ENCODE peak calls at places on chromosomes 7 and 10, in six cellular contexts. U is uterus, X is WERI-Rb-1, A is tibial artery, I is vagina, G is colonic mucosa. T is an unnamed sample.

GRCh38 chr10:125087191-125087896 is 73.0 kb downstream of the CTBP2 start:
- DNase-seq in A (no peak), U (no peak), I (no peak), G (no peak), X (no peak), T (no peak)

GRCh38 chr7:94183289-94183749 is 179.2 kb upstream of the BET1 start:
- DNase-seq in U (peak; percentile 22), G (no peak), A (no peak), I (no peak), X (no peak), T (peak; percentile 70)

GRCh38 chr10:99964791-99965190 is 45.0 kb downstream of the DNMBP start:
- DNase-seq in G (no peak), A (no peak), X (no peak), U (no peak), I (no peak), T (no peak)

GRCh38 chr10:92590623-92591549 is 2.0 kb upstream of the KIF11 start:
- DNase-seq in I (no peak), G (peak; percentile 31), U (peak; percentile 46), X (peak; percentile 91), A (peak; percentile 56), T (no peak)

GRCh38 chr7:4486932-4487331 is 195.2 kb upstream of the FOXK1 start:
- DNase-seq in G (no peak), U (no peak), A (no peak), I (no peak), X (no peak), T (no peak)

GRCh38 chr7:40382145-40382544 is 247.3 kb downstream of the SUGCT start:
- DNase-seq in A (no peak), G (no peak), U (no peak), X (no peak), I (no peak), T (no peak)

GRCh38 chr7:95623788-95624187 is 27.5 kb upstream of the PDK4 start:
- DNase-seq in A (no peak), I (no peak), G (no peak), X (no peak), U (no peak), T (no peak)

GRCh38 chr10:77441541-77442175 is 195.9 kb downstream of the KCNMA1 start:
- DNase-seq in X (peak; percentile 88), U (no peak), A (no peak), I (no peak), G (no peak), T (no peak)

GRCh38 chr7:151459726-151460473 is 20.0 kb upstream of the CRYGN start:
- DNase-seq in U (peak; percentile 90), G (peak; percentile 83), I (no peak), X (peak; percentile 54), A (peak; percentile 93), T (peak; percentile 96)

GRCh38 chr10:124971276-124971675 is 29.4 kb downstream of the ZRANB1 start:
- DNase-seq in A (no peak), X (no peak), G (no peak), U (no peak), I (no peak), T (no peak)

GRCh38 chr10:95793401-95794045 is 37.6 kb downstream of the ENTPD1 start:
- DNase-seq in X (no peak), G (peak; percentile 27), A (peak; percentile 54), I (no peak), U (no peak), T (no peak)

GRCh38 chr7:6536262-6536770 is 14.9 kb downstream of the GRID2IP start:
- DNase-seq in I (no peak), X (peak; percentile 62), U (no peak), A (no peak), G (no peak), T (no peak)

GRCh38 chr7:46218461-46219202 is 297.6 kb upstream of the IGFBP3 start:
- DNase-seq in U (no peak), G (no peak), X (no peak), A (no peak), I (no peak), T (no peak)

GRCh38 chr7:73954861-73955260 is 73.1 kb upstream of the ELN start:
- DNase-seq in A (no peak), U (no peak), X (no peak), G (no peak), I (no peak), T (no peak)

GRCh38 chr10:49441488-49442476 is 45.9 kb upstream of the DRGX start:
- DNase-seq in I (no peak), X (no peak), A (no peak), G (no peak), U (no peak), T (no peak)

GRCh38 chr7:145265180-145265579 is 429.3 kb upstream of the TPK1 start:
- DNase-seq in X (no peak), G (no peak), I (no peak), U (no peak), A (no peak), T (no peak)

GRCh38 chr10:85542936-85543730 is 823.5 kb downstream of the GRID1 start:
- DNase-seq in U (no peak), A (no peak), X (no peak), G (no peak), I (no peak), T (no peak)

GRCh38 chr10:132848306-132848705 is 62.4 kb upstream of the NKX6-2 start:
- DNase-seq in A (no peak), X (no peak), G (no peak), I (no peak), U (peak; percentile 3), T (no peak)

GRCh38 chr10:73493781-73494180 is 2.0 kb downstream of the PPP3CB start:
- DNase-seq in U (no peak), G (no peak), A (no peak), I (no peak), X (no peak), T (no peak)

GRCh38 chr10:30436200-30436599 is 2.2 kb downstream of the MAP3K8 start:
- DNase-seq in U (peak; percentile 43), A (no peak), X (no peak), I (no peak), G (peak; percentile 49), T (no peak)

GRCh38 chr7:52283399-52283798 is 752.0 kb upstream of the POM121L12 start:
- DNase-seq in A (no peak), X (no peak), U (no peak), G (no peak), I (no peak), T (no peak)

GRCh38 chr7:30173058-30173897 is 38.5 kb downstream of the MTURN start:
- DNase-seq in G (peak; percentile 45), I (no peak), A (peak; percentile 81), U (peak; percentile 52), X (peak; percentile 51), T (peak; percentile 89)

GRCh38 chr10:74419491-74420466 is 268.8 kb downstream of the ADK start:
- DNase-seq in I (no peak), U (no peak), X (peak; percentile 11), G (peak; percentile 24), A (no peak), T (no peak)

GRCh38 chr7:371119-371778 is 81.3 kb downstream of the FOXL3 start:
- DNase-seq in A (peak; percentile 5), G (peak; percentile 55), X (no peak), I (no peak), U (no peak), T (no peak)

GRCh38 chr7:369981-370621 is 80.1 kb downstream of the FOXL3 start:
- DNase-seq in X (no peak), A (no peak), I (no peak), G (no peak), U (no peak), T (no peak)

GRCh38 chr7:368651-369475 is 78.9 kb downstream of the FOXL3 start:
- DNase-seq in U (no peak), G (no peak), I (no peak), A (no peak), X (no peak), T (no peak)

GRCh38 chr7:370775-371118 is 80.8 kb downstream of the FOXL3 start:
- DNase-seq in X (no peak), I (no peak), A (no peak), G (no peak), U (no peak), T (no peak)

GRCh38 chr7:369476-369980 is 79.6 kb downstream of the FOXL3 start:
- DNase-seq in G (peak; percentile 57), A (no peak), U (no peak), I (no peak), X (no peak), T (no peak)
- H3K27ac ChIP-seq in G (no peak overlapping the region), A (no peak overlapping the region), U (no peak overlapping the region), I (no peak overlapping the region), X (no peak overlapping the region), T (no peak overlapping the region)

DNA sequence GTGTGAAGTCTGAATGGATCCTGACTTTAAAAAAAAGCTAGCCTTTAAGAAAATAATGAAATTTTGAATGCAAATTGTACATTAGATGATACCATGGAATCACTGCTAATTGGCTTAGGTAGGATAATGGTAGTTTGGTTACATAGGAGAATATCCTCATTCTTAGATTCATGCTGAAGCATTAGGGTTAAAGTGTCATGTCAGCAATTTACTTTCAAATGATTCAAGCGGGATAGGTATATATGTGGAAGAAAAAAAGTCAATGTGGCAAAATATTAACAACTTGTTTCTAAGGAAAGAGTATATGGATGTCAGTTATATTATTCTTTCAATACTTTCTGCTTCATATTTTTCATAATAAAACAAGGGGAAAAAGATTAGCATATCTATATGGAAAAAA is 7.5 kb downstream of the HIBADH start:
- DNase-seq in A (no peak), U (no peak), X (no peak), G (no peak), I (no peak), T (no peak)
- H3K4me3 ChIP-seq in A (no peak overlapping the region), U (no peak overlapping the region), X (no peak overlapping the region), G (no peak overlapping the region), I (no peak overlapping the region), T (no peak overlapping the region)

GRCh38 chr10:117860823-117861222 is 185.9 kb downstream of the RAB11FIP2 start:
- DNase-seq in U (no peak), A (no peak), G (no peak), X (no peak), I (no peak), T (no peak)
- TF ChIP-seq CTCF in U (no peak), A (no peak), G (no peak), X (peak; percentile 35), I (no peak), T (no peak)

GRCh38 chr10:4262449-4262848 is 477.4 kb upstream of the KLF6 start:
- DNase-seq in A (no peak), U (no peak), G (no peak), X (no peak), I (no peak), T (no peak)

GRCh38 chr10:4264466-4264865 is 479.5 kb upstream of the KLF6 start:
- DNase-seq in I (no peak), G (no peak), U (no peak), A (no peak), X (no peak), T (no peak)

GRCh38 chr10:4263281-4263921 is 478.4 kb upstream of the KLF6 start:
- DNase-seq in U (peak; percentile 47), I (no peak), X (no peak), G (peak; percentile 52), A (no peak), T (no peak)

GRCh38 chr10:4260483-4260882 is 475.5 kb upstream of the KLF6 start:
- DNase-seq in A (no peak), U (no peak), I (no peak), G (no peak), X (no peak), T (no peak)

GRCh38 chr10:4262870-4263269 is 477.9 kb upstream of the KLF6 start:
- DNase-seq in X (no peak), I (no peak), U (no peak), A (no peak), G (no peak), T (no peak)
- H3K27ac ChIP-seq in X (no peak overlapping the region), I (peak overlapping the region; percentile 77), U (peak overlapping the region; percentile 69), A (peak overlapping the region; percentile 84), G (no peak overlapping the region), T (peak overlapping the region; percentile 84)

GRCh38 chr7:114916261-114916892 is 5.5 kb upstream of the MDFIC start:
- DNase-seq in G (no peak), U (no peak), I (no peak), A (no peak), X (no peak), T (no peak)
- H3K4me3 ChIP-seq in G (no peak overlapping the region), U (no peak overlapping the region), I (no peak overlapping the region), A (no peak overlapping the region), X (no peak overlapping the region), T (no peak overlapping the region)